ENCODE peak calls at places on chromosomes 4 and X, in nine cellular contexts. One of them, this sample, is unnamed. For H3K9me3, the result is how much of the 10 kb centered on the place peaks cover.

GRCh38 chrX:30679369-30679768 is 26.1 kb downstream of the GK start:
- DNase-seq in mesenchymal stem cell: no peak
- DNase-seq in A549: no peak
- DNase-seq in fibroblast of lung: no peak
- DNase-seq in astrocyte: no peak
- DNase-seq in neural progenitor cell: no peak
- DNase-seq in H9: no peak
- DNase-seq in mammary epithelial cell: no peak
- DNase-seq in HCT116: no peak
- DNase-seq in this sample: no peak

GRCh38 chrX:129843209-129843458 is 552 bp downstream of the ZDHHC9 start:
- DNase-seq in mesenchymal stem cell: no peak
- DNase-seq in A549: no peak
- DNase-seq in fibroblast of lung: no peak
- DNase-seq in astrocyte: no peak
- DNase-seq in neural progenitor cell: peak
- DNase-seq in H9: peak
- DNase-seq in mammary epithelial cell: no peak
- DNase-seq in HCT116: no peak
- DNase-seq in this sample: no peak

GRCh38 chr4:7032591-7032990 is 10.6 kb upstream of the TADA2B start:
- DNase-seq in mesenchymal stem cell: peak
- DNase-seq in A549: no peak
- DNase-seq in fibroblast of lung: no peak
- DNase-seq in astrocyte: no peak
- DNase-seq in neural progenitor cell: no peak
- DNase-seq in H9: no peak
- DNase-seq in mammary epithelial cell: no peak
- DNase-seq in HCT116: no peak
- DNase-seq in this sample: no peak

GRCh38 chrX:107728342-107729099 is 47.1 kb downstream of the TSC22D3 start:
- DNase-seq in mesenchymal stem cell: peak
- DNase-seq in A549: no peak
- DNase-seq in fibroblast of lung: no peak
- DNase-seq in astrocyte: no peak
- DNase-seq in neural progenitor cell: no peak
- DNase-seq in H9: no peak
- DNase-seq in mammary epithelial cell: no peak
- DNase-seq in HCT116: no peak
- DNase-seq in this sample: no peak

GRCh38 chrX:48022740-48023139 is 16.0 kb downstream of the SPACA5 start:
- DNase-seq in mesenchymal stem cell: no peak
- DNase-seq in A549: no peak
- DNase-seq in fibroblast of lung: no peak
- DNase-seq in astrocyte: no peak
- DNase-seq in neural progenitor cell: no peak
- DNase-seq in H9: no peak
- DNase-seq in mammary epithelial cell: no peak
- DNase-seq in HCT116: no peak
- DNase-seq in this sample: peak

GRCh38 chrX:150765782-150766350 is 72.7 kb downstream of the MTMR1 start:
- DNase-seq in mesenchymal stem cell: no peak
- DNase-seq in A549: no peak
- DNase-seq in fibroblast of lung: peak
- DNase-seq in astrocyte: no peak
- DNase-seq in neural progenitor cell: no peak
- DNase-seq in H9: no peak
- DNase-seq in mammary epithelial cell: no peak
- DNase-seq in HCT116: no peak
- DNase-seq in this sample: no peak

GRCh38 chr4:41169256-41169655 is 45.1 kb downstream of the APBB2 start:
- DNase-seq in mesenchymal stem cell: no peak
- DNase-seq in A549: no peak
- DNase-seq in fibroblast of lung: no peak
- DNase-seq in astrocyte: no peak
- DNase-seq in neural progenitor cell: no peak
- DNase-seq in H9: no peak
- DNase-seq in mammary epithelial cell: no peak
- DNase-seq in HCT116: no peak
- DNase-seq in this sample: no peak

GRCh38 chrX:53357799-53358530 is 64.5 kb downstream of the SMC1A start:
- DNase-seq in mesenchymal stem cell: peak
- DNase-seq in A549: no peak
- DNase-seq in fibroblast of lung: peak
- DNase-seq in astrocyte: peak
- DNase-seq in neural progenitor cell: peak
- DNase-seq in H9: peak
- DNase-seq in mammary epithelial cell: no peak
- DNase-seq in HCT116: no peak
- DNase-seq in this sample: peak

GRCh38 chr4:140703463-140703862 is 52.7 kb downstream of the TBC1D9 start:
- DNase-seq in mesenchymal stem cell: no peak
- DNase-seq in A549: no peak
- DNase-seq in fibroblast of lung: peak
- DNase-seq in astrocyte: peak
- DNase-seq in neural progenitor cell: no peak
- DNase-seq in H9: no peak
- DNase-seq in mammary epithelial cell: no peak
- DNase-seq in HCT116: no peak
- DNase-seq in this sample: no peak

GRCh38 chrX:153725832-153726285 is 1.2 kb downstream of the ABCD1 start:
- DNase-seq in mesenchymal stem cell: no peak
- DNase-seq in A549: no peak
- DNase-seq in fibroblast of lung: no peak
- DNase-seq in astrocyte: no peak
- DNase-seq in neural progenitor cell: no peak
- DNase-seq in H9: no peak
- DNase-seq in mammary epithelial cell: no peak
- DNase-seq in HCT116: no peak
- DNase-seq in this sample: peak

GRCh38 chr4:73707918-73708577 is 32.3 kb upstream of the CXCL8 start:
- DNase-seq in mesenchymal stem cell: peak
- DNase-seq in A549: peak
- DNase-seq in fibroblast of lung: peak
- DNase-seq in astrocyte: peak
- DNase-seq in neural progenitor cell: no peak
- DNase-seq in H9: no peak
- DNase-seq in mammary epithelial cell: peak
- DNase-seq in HCT116: peak
- DNase-seq in this sample: peak

GRCh38 chr4:119755599-119755998 is 127.0 kb upstream of the PDE5A start:
- DNase-seq in mesenchymal stem cell: no peak
- DNase-seq in A549: no peak
- DNase-seq in fibroblast of lung: peak
- DNase-seq in astrocyte: peak
- DNase-seq in neural progenitor cell: no peak
- DNase-seq in H9: no peak
- DNase-seq in mammary epithelial cell: no peak
- DNase-seq in HCT116: no peak
- DNase-seq in this sample: no peak

GRCh38 chrX:136214551-136214950 is 36.6 kb downstream of the MAP7D3 start:
- DNase-seq in mesenchymal stem cell: peak
- DNase-seq in A549: no peak
- DNase-seq in fibroblast of lung: peak
- DNase-seq in astrocyte: peak
- DNase-seq in neural progenitor cell: no peak
- DNase-seq in H9: no peak
- DNase-seq in mammary epithelial cell: no peak
- DNase-seq in HCT116: no peak
- DNase-seq in this sample: peak

GRCh38 chr4:84968936-84969335 is 2.4 kb upstream of the WDFY3 start:
- DNase-seq in mesenchymal stem cell: no peak
- DNase-seq in A549: no peak
- DNase-seq in fibroblast of lung: no peak
- DNase-seq in astrocyte: no peak
- DNase-seq in neural progenitor cell: no peak
- DNase-seq in H9: no peak
- DNase-seq in mammary epithelial cell: no peak
- DNase-seq in HCT116: no peak
- DNase-seq in this sample: no peak

GRCh38 chr4:41428941-41429669 is 108.9 kb upstream of the LIMCH1 start:
- DNase-seq in mesenchymal stem cell: no peak
- DNase-seq in A549: no peak
- DNase-seq in fibroblast of lung: no peak
- DNase-seq in astrocyte: no peak
- DNase-seq in neural progenitor cell: peak
- DNase-seq in H9: no peak
- DNase-seq in mammary epithelial cell: no peak
- DNase-seq in HCT116: no peak
- DNase-seq in this sample: no peak

GRCh38 chrX:48709522-48710117 is 13.1 kb downstream of the SUV39H1 start:
- DNase-seq in mesenchymal stem cell: no peak
- DNase-seq in A549: no peak
- DNase-seq in fibroblast of lung: no peak
- DNase-seq in astrocyte: no peak
- DNase-seq in neural progenitor cell: no peak
- DNase-seq in H9: no peak
- DNase-seq in mammary epithelial cell: no peak
- DNase-seq in HCT116: no peak
- DNase-seq in this sample: no peak

GRCh38 chrX:108270280-108270679 is 167.9 kb downstream of the COL4A6 start:
- DNase-seq in mesenchymal stem cell: peak
- DNase-seq in A549: no peak
- DNase-seq in fibroblast of lung: no peak
- DNase-seq in astrocyte: no peak
- DNase-seq in neural progenitor cell: no peak
- DNase-seq in H9: no peak
- DNase-seq in mammary epithelial cell: peak
- DNase-seq in HCT116: no peak
- DNase-seq in this sample: no peak

GRCh38 chr4:78864405-78865024 is 74.7 kb downstream of the PAQR3 start:
- DNase-seq in mesenchymal stem cell: peak
- DNase-seq in A549: peak
- DNase-seq in fibroblast of lung: peak
- DNase-seq in astrocyte: peak
- DNase-seq in neural progenitor cell: peak
- DNase-seq in H9: no peak
- DNase-seq in mammary epithelial cell: peak
- DNase-seq in HCT116: peak
- DNase-seq in this sample: peak

GRCh38 chr4:168304744-168305459 is 13.7 kb downstream of the DDX60 start:
- DNase-seq in mesenchymal stem cell: peak
- DNase-seq in A549: peak
- DNase-seq in fibroblast of lung: peak
- DNase-seq in astrocyte: peak
- DNase-seq in neural progenitor cell: no peak
- DNase-seq in H9: no peak
- DNase-seq in mammary epithelial cell: peak
- DNase-seq in HCT116: no peak
- DNase-seq in this sample: peak

GRCh38 chr4:16472537-16472936 is 246.3 kb upstream of the TAPT1 start:
- DNase-seq in mesenchymal stem cell: no peak
- DNase-seq in A549: no peak
- DNase-seq in fibroblast of lung: no peak
- DNase-seq in astrocyte: no peak
- DNase-seq in neural progenitor cell: no peak
- DNase-seq in H9: no peak
- DNase-seq in mammary epithelial cell: no peak
- DNase-seq in HCT116: no peak
- DNase-seq in this sample: peak

GRCh38 chrX:146433771-146434170 is 375.8 kb upstream of the CXorf51B start:
- DNase-seq in mesenchymal stem cell: no peak
- DNase-seq in A549: no peak
- DNase-seq in fibroblast of lung: no peak
- DNase-seq in astrocyte: no peak
- DNase-seq in neural progenitor cell: no peak
- DNase-seq in H9: no peak
- DNase-seq in mammary epithelial cell: no peak
- DNase-seq in HCT116: no peak
- DNase-seq in this sample: no peak
- H3K9me3 ChIP-seq in mesenchymal stem cell: under half
- H3K9me3 ChIP-seq in A549: under half
- H3K9me3 ChIP-seq in fibroblast of lung: under half
- H3K9me3 ChIP-seq in astrocyte: under half
- H3K9me3 ChIP-seq in neural progenitor cell: under half
- H3K9me3 ChIP-seq in H9: under half
- H3K9me3 ChIP-seq in mammary epithelial cell: under half
- H3K9me3 ChIP-seq in HCT116: under half
- H3K9me3 ChIP-seq in this sample: under half

DNA sequence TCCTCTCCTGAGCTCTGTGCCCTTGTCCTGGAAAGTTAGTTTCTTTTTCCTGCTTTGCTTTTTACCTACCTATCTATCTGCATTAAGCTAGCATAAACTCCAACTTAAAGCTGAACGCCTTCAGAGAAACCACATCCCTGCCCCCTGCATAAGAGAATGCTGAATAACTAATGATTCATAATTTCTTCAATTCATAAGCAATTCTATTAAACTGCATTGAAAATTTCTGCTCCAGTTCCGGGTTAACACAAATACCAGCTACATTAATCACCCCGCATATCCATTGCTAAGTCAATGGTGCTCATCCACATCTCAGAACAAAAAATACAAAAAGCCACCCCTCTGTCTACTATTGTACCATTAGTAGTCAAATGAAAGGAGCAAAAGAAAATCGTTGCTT is 107.0 kb downstream of the ELOVL6 start:
- DNase-seq in mesenchymal stem cell: peak
- DNase-seq in A549: no peak
- DNase-seq in fibroblast of lung: peak
- DNase-seq in astrocyte: peak
- DNase-seq in neural progenitor cell: no peak
- DNase-seq in H9: no peak
- DNase-seq in mammary epithelial cell: peak
- DNase-seq in HCT116: peak
- DNase-seq in this sample: peak
- H3K27ac ChIP-seq in mesenchymal stem cell: peak
- H3K27ac ChIP-seq in A549: peak
- H3K27ac ChIP-seq in fibroblast of lung: peak
- H3K27ac ChIP-seq in astrocyte: peak
- H3K27ac ChIP-seq in neural progenitor cell: no peak
- H3K27ac ChIP-seq in H9: no peak
- H3K27ac ChIP-seq in mammary epithelial cell: peak
- H3K27ac ChIP-seq in HCT116: peak
- H3K27ac ChIP-seq in this sample: peak

GRCh38 chr4:71198958-71199357 is 139.9 kb upstream of the SLC4A4 start:
- DNase-seq in mesenchymal stem cell: no peak
- DNase-seq in A549: no peak
- DNase-seq in fibroblast of lung: no peak
- DNase-seq in astrocyte: no peak
- DNase-seq in neural progenitor cell: no peak
- DNase-seq in H9: no peak
- DNase-seq in mammary epithelial cell: no peak
- DNase-seq in HCT116: no peak
- DNase-seq in this sample: no peak
- H3K4me2 ChIP-seq in mesenchymal stem cell: no peak
- H3K4me2 ChIP-seq in A549: no peak
- H3K4me2 ChIP-seq in fibroblast of lung: no peak
- H3K4me2 ChIP-seq in astrocyte: no peak
- H3K4me2 ChIP-seq in neural progenitor cell: no peak
- H3K4me2 ChIP-seq in H9: no peak
- H3K4me2 ChIP-seq in mammary epithelial cell: no peak
- H3K4me2 ChIP-seq in HCT116: no peak
- H3K4me2 ChIP-seq in this sample: no peak

DNA sequence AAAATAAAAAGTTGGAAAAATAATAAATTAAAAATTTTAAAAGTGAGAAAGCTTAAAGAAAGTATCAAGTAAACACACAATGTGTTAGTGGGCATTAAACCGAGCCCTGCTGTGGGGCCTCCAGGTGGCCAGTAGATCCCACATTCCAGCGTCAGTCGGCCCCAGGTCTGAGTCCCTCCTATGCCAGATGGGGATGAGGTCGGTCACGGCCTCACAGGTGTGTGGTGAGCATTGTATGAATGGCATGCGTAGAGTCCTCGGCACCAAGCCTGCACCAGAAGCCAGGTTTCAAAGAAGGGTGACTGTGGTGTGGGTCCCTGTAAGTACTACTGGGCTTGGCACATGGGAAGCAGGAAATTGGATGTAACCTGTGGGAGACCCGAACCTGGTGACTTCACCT is 75.6 kb upstream of the MSX1 start:
- DNase-seq in mesenchymal stem cell: no peak
- DNase-seq in A549: no peak
- DNase-seq in fibroblast of lung: no peak
- DNase-seq in astrocyte: no peak
- DNase-seq in neural progenitor cell: peak
- DNase-seq in H9: no peak
- DNase-seq in mammary epithelial cell: no peak
- DNase-seq in HCT116: no peak
- DNase-seq in this sample: no peak
- H3K9me3 ChIP-seq in mesenchymal stem cell: under half
- H3K9me3 ChIP-seq in A549: under half
- H3K9me3 ChIP-seq in fibroblast of lung: under half
- H3K9me3 ChIP-seq in astrocyte: under half
- H3K9me3 ChIP-seq in neural progenitor cell: under half
- H3K9me3 ChIP-seq in H9: under half
- H3K9me3 ChIP-seq in mammary epithelial cell: under half
- H3K9me3 ChIP-seq in HCT116: under half
- H3K9me3 ChIP-seq in this sample: under half